ENCODE peak calls at places on chromosomes 13 and 19, in five cellular contexts. W is cardiac fibroblast, J is cardiac muscle cell, K is neural progenitor cell, I is BE2C. S is an unnamed sample.

GRCh38 chr13:53920916-53921315 is 892.3 kb downstream of the OLFM4 start:
- DNase-seq in I (peak; percentile 3), W (no peak), K (no peak), J (no peak), S (no peak)

GRCh38 chr19:41936416-41936850 is 8.2 kb upstream of the ERFL start:
- DNase-seq in W (peak; percentile 42), K (no peak), I (no peak), J (no peak), S (no peak)

GRCh38 chr13:110405597-110406450 is 98.7 kb downstream of the COL4A2 start:
- DNase-seq in J (no peak), W (peak; percentile 82), K (no peak), I (no peak), S (peak; percentile 70)

GRCh38 chr19:584240-585001 is 5.3 kb upstream of the HCN2 start:
- DNase-seq in J (peak; percentile 79), I (peak; percentile 89), K (peak; percentile 82), W (peak; percentile 35), S (peak; percentile 58)

GRCh38 chr13:33251131-33251629 is 34.4 kb downstream of the STARD13 start:
- DNase-seq in I (peak; percentile 79), J (no peak), W (peak; percentile 97), K (no peak), S (peak; percentile 97)

GRCh38 chr19:49217382-49217781 is 59.8 kb downstream of the TRPM4 start:
- DNase-seq in W (peak; percentile 46), J (peak; percentile 27), K (no peak), I (no peak), S (peak; percentile 82)

GRCh38 chr13:51067376-51068125 is 43.5 kb downstream of the C13orf42 start:
- DNase-seq in J (no peak), K (no peak), I (no peak), W (peak; percentile 3), S (no peak)

GRCh38 chr13:100338265-100338664 is 249.4 kb downstream of the PCCA start:
- DNase-seq in J (no peak), I (no peak), W (peak; percentile 50), K (no peak), S (peak; percentile 70)

GRCh38 chr19:58400638-58400915 is 5.1 kb downstream of the RNF225 start:
- DNase-seq in J (no peak), K (no peak), W (no peak), I (no peak), S (no peak)

GRCh38 chr19:45187421-45188100 is 9.0 kb downstream of the BLOC1S3 start:
- DNase-seq in W (no peak), J (peak; percentile 71), I (no peak), K (peak; percentile 77), S (peak; percentile 19)

GRCh38 chr13:37418490-37418889 is 180.1 kb downstream of the POSTN start:
- DNase-seq in K (no peak), J (no peak), I (no peak), W (peak; percentile 88), S (peak; percentile 41)

GRCh38 chr13:53201454-53202225 is 173.0 kb downstream of the OLFM4 start:
- DNase-seq in J (peak; percentile 53), W (no peak), I (peak; percentile 58), K (peak; percentile 77), S (peak; percentile 1)

GRCh38 chr19:54465367-54466109 is 2.0 kb upstream of the LENG9 start:
- DNase-seq in K (peak; percentile 24), W (no peak), I (no peak), J (no peak), S (no peak)

GRCh38 chr19:47414469-47414868 is 4.9 kb downstream of the MEIS3 start:
- DNase-seq in K (peak; percentile 39), W (no peak), I (peak; percentile 76), J (peak; percentile 23), S (no peak)

DNA sequence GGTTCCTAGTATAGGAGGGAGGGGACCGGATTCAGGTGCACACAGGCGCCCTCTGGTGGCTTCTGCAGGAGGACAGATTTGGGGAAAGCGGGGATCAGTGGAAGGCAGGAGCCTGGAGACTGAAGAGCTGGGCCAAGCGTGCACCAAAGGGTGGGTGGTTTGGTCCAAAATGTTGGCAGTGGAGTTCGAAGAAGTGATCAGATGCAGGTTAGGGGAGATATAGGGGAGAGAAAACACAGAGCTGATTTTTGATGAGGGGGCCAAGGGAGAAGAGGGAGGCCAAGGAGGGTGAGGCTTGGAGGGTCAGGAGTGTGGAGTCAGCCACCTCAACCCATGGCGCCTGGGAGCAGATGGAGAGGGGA is 6.8 kb upstream of the CARM1 start:
- DNase-seq in W (peak; percentile 79), I (peak; percentile 88), K (peak; percentile 87), J (peak; percentile 85), S (peak; percentile 82)
- H3K4me3 ChIP-seq in W (no peak overlapping the region), I (no peak overlapping the region), K (no peak overlapping the region), J (no peak overlapping the region), S (no peak overlapping the region)

GRCh38 chr13:112710855-112711527 is 21.2 kb downstream of the ATP11A start:
- DNase-seq in W (no peak), J (no peak), K (no peak), I (no peak), S (no peak)

GRCh38 chr13:112709825-112710783 is 20.3 kb downstream of the ATP11A start:
- DNase-seq in I (no peak), K (no peak), J (no peak), W (no peak), S (no peak)

GRCh38 chr13:112713517-112714253 is 23.8 kb downstream of the ATP11A start:
- DNase-seq in W (no peak), K (no peak), J (no peak), I (no peak), S (no peak)

GRCh38 chr13:112712451-112712881 is 22.6 kb downstream of the ATP11A start:
- DNase-seq in I (no peak), J (no peak), K (no peak), W (no peak), S (no peak)

GRCh38 chr13:112711528-112712265 is 21.9 kb downstream of the ATP11A start:
- DNase-seq in I (peak; percentile 37), K (peak; percentile 95), W (peak; percentile 86), J (peak; percentile 87), S (peak; percentile 87)
- TF ChIP-seq CTCF in I (peak; percentile 38), K (peak; percentile 58), W (no peak), J (peak; percentile 25), S (no peak)

GRCh38 chr19:16112778-16113177 is 1.1 kb downstream of the RAB8A start:
- DNase-seq in W (no peak), I (no peak), J (peak; percentile 32), K (no peak), S (no peak)
- H3K4me3 ChIP-seq in W (peak overlapping the region; percentile 96), I (peak overlapping the region; percentile 98), J (no peak overlapping the region), K (peak overlapping the region; percentile 95), S (peak overlapping the region; percentile 77)

GRCh38 chr13:77810430-77810829 is 108.2 kb downstream of the EDNRB start:
- DNase-seq in I (no peak), K (no peak), W (peak; percentile 34), J (peak; percentile 6), S (peak; percentile 51)
- TF ChIP-seq CTCF in I (peak; percentile 66), K (peak; percentile 33), W (peak; percentile 22), J (no peak), S (peak; percentile 63)

GRCh38 chr19:33293255-33294057 is 8.9 kb downstream of the CEBPA start:
- DNase-seq in W (peak; percentile 80), J (no peak), K (no peak), I (no peak), S (peak; percentile 86)
- H3K4me3 ChIP-seq in W (no peak overlapping the region), J (no peak overlapping the region), K (no peak overlapping the region), I (peak overlapping the region; percentile 40), S (no peak overlapping the region)